ENCODE peak calls at places on chromosomes 4 and X, in eight cellular contexts. H, S, C, P, K, Y, Q and D are unnamed samples. For H3K4me1, the result is how much of the 10 kb centered on the place peaks cover.

GRCh38 chr4:40427138-40427537 is 92.0 kb downstream of the CHRNA9 start:
- DNase-seq in H (no peak), S (no peak), C (no peak), P (no peak), K (no peak), Y (no peak), Q (no peak), D (no peak)

GRCh38 chr4:173538148-173538902 is 8.3 kb upstream of the HAND2 start:
- DNase-seq in H (no peak), S (no peak), C (no peak), P (peak), K (no peak), Y (no peak), Q (no peak), D (peak)

GRCh38 chr4:93779228-93779627 is 49.3 kb upstream of the ATOH1 start:
- DNase-seq in H (no peak), S (no peak), C (no peak), P (peak), K (no peak), Y (no peak), Q (no peak), D (no peak)

GRCh38 chr4:113052379-113052951 is 3.0 kb downstream of the ANK2 start:
- DNase-seq in H (no peak), S (no peak), C (no peak), P (no peak), K (no peak), Y (no peak), Q (no peak), D (no peak)

GRCh38 chrX:133645977-133646750 is 230.9 kb upstream of the GPC4 start:
- DNase-seq in H (no peak), S (no peak), C (no peak), P (no peak), K (no peak), Y (no peak), Q (no peak), D (no peak)

GRCh38 chr4:113101669-113102068 is 52.2 kb downstream of the ANK2 start:
- DNase-seq in H (no peak), S (no peak), C (no peak), P (no peak), K (no peak), Y (no peak), Q (no peak), D (no peak)

GRCh38 chr4:181854142-181854541 is 389.1 kb upstream of the TENM3 start:
- DNase-seq in H (no peak), S (no peak), C (no peak), P (no peak), K (no peak), Y (no peak), Q (no peak), D (no peak)

GRCh38 chr4:47391256-47391655 is 72.2 kb downstream of the COMMD8 start:
- DNase-seq in H (no peak), S (no peak), C (no peak), P (no peak), K (no peak), Y (no peak), Q (no peak), D (no peak)

GRCh38 chrX:39891781-39892180 is 206.0 kb downstream of the BCOR start:
- DNase-seq in H (no peak), S (no peak), C (no peak), P (no peak), K (no peak), Y (peak), Q (no peak), D (no peak)

GRCh38 chrX:31228909-31229308 is 157.1 kb upstream of the FTHL17 start:
- DNase-seq in H (no peak), S (no peak), C (no peak), P (no peak), K (no peak), Y (no peak), Q (no peak), D (no peak)

GRCh38 chrX:153764786-153765137 is 713 bp downstream of the PLXNB3 start:
- DNase-seq in H (no peak), S (no peak), C (no peak), P (no peak), K (no peak), Y (no peak), Q (no peak), D (peak)

GRCh38 chr4:125317526-125317880 is 2.7 kb downstream of the FAT4 start:
- DNase-seq in H (no peak), S (peak), C (no peak), P (peak), K (no peak), Y (no peak), Q (no peak), D (peak)

GRCh38 chrX:138756234-138756633 is 44.7 kb upstream of the FGF13 start:
- DNase-seq in H (no peak), S (no peak), C (no peak), P (peak), K (no peak), Y (no peak), Q (no peak), D (no peak)

GRCh38 chrX:17397074-17397473 is 22.1 kb downstream of the NHS start:
- DNase-seq in H (no peak), S (no peak), C (no peak), P (peak), K (no peak), Y (no peak), Q (no peak), D (no peak)

GRCh38 chrX:133366735-133367134 is 48.6 kb downstream of the GPC4 start:
- DNase-seq in H (no peak), S (no peak), C (no peak), P (no peak), K (no peak), Y (no peak), Q (no peak), D (no peak)

GRCh38 chr4:48341776-48342558 is 638 bp downstream of the SLAIN2 start:
- DNase-seq in H (peak), S (peak), C (peak), P (peak), K (peak), Y (peak), Q (no peak), D (peak)

GRCh38 chr4:72286185-72286584 is 254.4 kb downstream of the NPFFR2 start:
- DNase-seq in H (no peak), S (no peak), C (no peak), P (peak), K (no peak), Y (no peak), Q (no peak), D (no peak)

GRCh38 chr4:152858934-152859333 is 77.2 kb upstream of the FHDC1 start:
- DNase-seq in H (no peak), S (no peak), C (no peak), P (no peak), K (no peak), Y (no peak), Q (no peak), D (no peak)

GRCh38 chr4:8252301-8253173 is 17.0 kb upstream of the HTRA3 start:
- DNase-seq in H (no peak), S (no peak), C (no peak), P (no peak), K (no peak), Y (no peak), Q (no peak), D (no peak)

GRCh38 chr4:36322921-36323354 is 41.5 kb downstream of the DTHD1 start:
- DNase-seq in H (no peak), S (no peak), C (no peak), P (no peak), K (no peak), Y (no peak), Q (no peak), D (no peak)

GRCh38 chr4:6009452-6009851 is 8.8 kb downstream of the C4orf50 start:
- DNase-seq in H (peak), S (no peak), C (no peak), P (no peak), K (no peak), Y (no peak), Q (no peak), D (peak)

GRCh38 chrX:152993933-152994332 is at the start of gene PNMA5:
- DNase-seq in H (no peak), S (no peak), C (no peak), P (no peak), K (no peak), Y (no peak), Q (no peak), D (no peak)

GRCh38 chr4:108492816-108493595 is 127.4 kb upstream of the RPL34 start:
- DNase-seq in H (no peak), S (peak), C (no peak), P (peak), K (no peak), Y (no peak), Q (peak), D (no peak)

GRCh38 chr4:38857354-38858096 is 908 bp upstream of the TLR6 start:
- DNase-seq in H (no peak), S (peak), C (peak), P (no peak), K (no peak), Y (peak), Q (peak), D (no peak)

GRCh38 chrX:97517763-97518162 is 634.1 kb downstream of the RPA4 start:
- DNase-seq in H (no peak), S (no peak), C (no peak), P (no peak), K (no peak), Y (no peak), Q (no peak), D (no peak)

GRCh38 chr4:13703096-13703495 is 75.6 kb upstream of the BOD1L1 start:
- DNase-seq in H (no peak), S (no peak), C (no peak), P (no peak), K (no peak), Y (no peak), Q (no peak), D (no peak)

GRCh38 chr4:15961778-15962510 is 1.0 kb downstream of the FGFBP2 start:
- DNase-seq in H (no peak), S (no peak), C (peak), P (no peak), K (no peak), Y (no peak), Q (no peak), D (no peak)

GRCh38 chr4:37043342-37043741 is 201.2 kb upstream of the NWD2 start:
- DNase-seq in H (no peak), S (no peak), C (no peak), P (no peak), K (no peak), Y (no peak), Q (no peak), D (no peak)

GRCh38 chrX:24498975-24499374 is 33.9 kb downstream of the PDK3 start:
- DNase-seq in H (no peak), S (no peak), C (no peak), P (peak), K (no peak), Y (no peak), Q (no peak), D (no peak)

GRCh38 chr4:15234585-15235126 is 193.2 kb upstream of the C1QTNF7 start:
- DNase-seq in H (no peak), S (no peak), C (no peak), P (no peak), K (no peak), Y (no peak), Q (no peak), D (no peak)

GRCh38 chr4:140705625-140706275 is 50.4 kb downstream of the TBC1D9 start:
- DNase-seq in H (no peak), S (no peak), C (no peak), P (no peak), K (no peak), Y (no peak), Q (no peak), D (no peak)

GRCh38 chrX:10212395-10212794 is 55.6 kb downstream of the CLCN4 start:
- DNase-seq in H (no peak), S (no peak), C (no peak), P (no peak), K (no peak), Y (no peak), Q (no peak), D (no peak)

GRCh38 chr4:1383728-1384591 is 22.3 kb downstream of the NKX1-1 start:
- DNase-seq in H (peak), S (no peak), C (no peak), P (no peak), K (no peak), Y (no peak), Q (no peak), D (peak)

DNA sequence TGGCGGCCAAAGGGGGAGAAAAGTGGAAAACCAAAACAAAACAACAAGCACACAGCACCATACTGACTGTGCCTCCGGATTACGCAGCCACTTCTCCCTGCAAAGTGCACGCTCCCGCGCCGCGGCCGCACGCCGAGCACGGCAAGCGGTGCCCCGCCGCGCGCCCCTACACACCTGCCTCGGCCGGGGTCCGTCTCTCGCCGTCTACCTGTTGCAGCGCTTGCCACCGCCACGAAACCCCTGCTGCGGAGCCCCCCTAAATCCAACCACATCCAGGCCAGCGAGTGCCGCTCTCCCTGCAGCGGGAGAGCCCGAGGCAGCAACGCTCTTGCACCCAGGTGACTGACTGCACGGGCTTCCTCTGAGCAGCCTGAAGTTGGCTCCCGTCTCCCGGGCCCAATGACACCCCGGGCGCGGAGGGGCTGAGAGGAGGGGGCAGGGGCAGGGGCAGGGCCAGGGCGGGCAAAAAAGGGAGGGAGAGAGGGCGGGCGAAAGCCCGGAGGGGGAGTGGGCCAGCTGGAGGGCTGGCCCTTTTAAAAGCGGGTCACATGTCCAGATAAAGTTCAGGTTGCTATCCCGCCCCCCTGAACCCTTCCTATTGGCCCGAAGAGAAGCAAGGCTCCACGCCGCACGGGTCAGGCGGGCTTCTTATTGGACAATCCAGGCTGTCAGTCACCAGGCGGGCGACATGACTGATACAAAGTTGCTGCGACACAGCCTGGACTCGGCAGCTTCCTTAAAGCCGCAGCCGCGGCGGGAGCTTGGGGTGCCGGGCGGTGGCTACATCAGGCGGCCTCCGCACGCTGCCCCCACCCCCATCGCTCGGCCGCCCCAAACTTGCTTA is at the start of gene NR3C2:
- DNase-seq in H (peak), S (peak), C (peak), P (peak), K (peak), Y (peak), Q (peak), D (peak)
- TF ChIP-seq POLR2AphosphoS5 in H (peak), S (peak), C (peak), P (peak), K (peak), Y (peak), Q (peak), D (peak)

DNA sequence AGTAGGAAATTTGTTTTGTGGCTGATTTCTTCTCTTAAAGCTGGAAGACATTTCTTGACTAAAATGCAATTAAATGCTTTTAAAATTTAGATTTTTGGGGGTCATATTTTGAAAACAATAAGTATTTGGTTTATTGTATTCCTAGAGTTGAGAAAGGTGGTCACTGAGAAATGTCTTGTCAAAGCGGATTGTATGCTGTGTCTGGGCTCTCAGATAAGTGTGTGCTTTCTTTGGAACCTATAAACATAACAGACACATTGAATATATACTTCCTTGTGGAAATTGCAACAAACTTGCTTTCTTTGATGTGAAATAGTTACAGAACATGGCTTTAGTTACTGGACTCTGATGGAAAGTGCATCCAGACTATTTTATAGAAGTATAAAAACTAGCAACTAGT is 75.4 kb downstream of the AFF1 start:
- DNase-seq in H (no peak), S (no peak), C (no peak), P (no peak), K (no peak), Y (no peak), Q (no peak), D (no peak)
- H3K4me1 ChIP-seq in H (under half), S (half or more), C (half or more), P (half or more), K (half or more), Y (under half), Q (under half), D (half or more)

GRCh38 chr4:155468282-155468681 is 91.5 kb upstream of the MAP9 start:
- DNase-seq in H (no peak), S (no peak), C (no peak), P (no peak), K (no peak), Y (no peak), Q (no peak), D (no peak)
- TF ChIP-seq POLR2AphosphoS5 in H (no peak), S (no peak), C (no peak), P (no peak), K (no peak), Y (peak), Q (no peak), D (no peak)

GRCh38 chr4:102867278-102868152 is 1.3 kb upstream of the CISD2 start:
- DNase-seq in H (no peak), S (no peak), C (no peak), P (no peak), K (no peak), Y (no peak), Q (no peak), D (no peak)

GRCh38 chr4:102868153-102868781 is 525 bp upstream of the CISD2 start:
- DNase-seq in H (no peak), S (peak), C (no peak), P (no peak), K (no peak), Y (no peak), Q (no peak), D (peak)

GRCh38 chr4:102868782-102869568 is at the start of gene CISD2:
- DNase-seq in H (peak), S (peak), C (peak), P (peak), K (peak), Y (peak), Q (peak), D (peak)

GRCh38 chr4:102871772-102872171 is 3.0 kb downstream of the CISD2 start:
- DNase-seq in H (no peak), S (no peak), C (no peak), P (no peak), K (no peak), Y (no peak), Q (no peak), D (no peak)

GRCh38 chr4:102869569-102870227 is 906 bp downstream of the CISD2 start:
- DNase-seq in H (no peak), S (no peak), C (no peak), P (peak), K (no peak), Y (no peak), Q (no peak), D (no peak)
- H3K4me1 ChIP-seq in H (under half), S (under half), C (under half), P (under half), K (under half), Y (under half), Q (under half), D (under half)

DNA sequence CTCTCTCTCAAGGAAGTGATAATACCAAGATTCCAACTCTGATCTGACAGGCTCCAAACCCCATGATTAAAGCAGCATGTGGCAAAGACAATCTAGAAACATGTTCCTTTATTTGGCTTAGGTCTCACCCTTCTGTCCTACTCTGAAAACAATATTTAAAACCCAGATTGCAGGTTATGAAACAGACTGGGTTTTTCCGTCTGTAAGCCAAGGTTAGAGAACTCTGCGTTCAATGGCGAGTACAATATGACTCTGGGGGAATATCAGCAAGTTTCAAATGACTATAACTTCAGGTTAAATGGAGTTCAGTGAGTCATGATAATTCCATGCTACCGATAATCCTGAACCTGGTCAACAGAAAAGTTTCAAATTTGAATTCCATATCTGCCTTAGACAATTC is 50.8 kb downstream of the ANAPC10 start:
- DNase-seq in H (no peak), S (no peak), C (no peak), P (no peak), K (no peak), Y (no peak), Q (no peak), D (no peak)
- TF ChIP-seq POLR2AphosphoS5 in H (no peak), S (no peak), C (no peak), P (no peak), K (no peak), Y (no peak), Q (no peak), D (no peak)

GRCh38 chr4:82358773-82359324 is 14.9 kb downstream of the HNRNPD start:
- DNase-seq in H (no peak), S (no peak), C (no peak), P (no peak), K (no peak), Y (no peak), Q (no peak), D (no peak)
- H3K4me1 ChIP-seq in H (under half), S (under half), C (under half), P (under half), K (under half), Y (under half), Q (under half), D (half or more)

DNA sequence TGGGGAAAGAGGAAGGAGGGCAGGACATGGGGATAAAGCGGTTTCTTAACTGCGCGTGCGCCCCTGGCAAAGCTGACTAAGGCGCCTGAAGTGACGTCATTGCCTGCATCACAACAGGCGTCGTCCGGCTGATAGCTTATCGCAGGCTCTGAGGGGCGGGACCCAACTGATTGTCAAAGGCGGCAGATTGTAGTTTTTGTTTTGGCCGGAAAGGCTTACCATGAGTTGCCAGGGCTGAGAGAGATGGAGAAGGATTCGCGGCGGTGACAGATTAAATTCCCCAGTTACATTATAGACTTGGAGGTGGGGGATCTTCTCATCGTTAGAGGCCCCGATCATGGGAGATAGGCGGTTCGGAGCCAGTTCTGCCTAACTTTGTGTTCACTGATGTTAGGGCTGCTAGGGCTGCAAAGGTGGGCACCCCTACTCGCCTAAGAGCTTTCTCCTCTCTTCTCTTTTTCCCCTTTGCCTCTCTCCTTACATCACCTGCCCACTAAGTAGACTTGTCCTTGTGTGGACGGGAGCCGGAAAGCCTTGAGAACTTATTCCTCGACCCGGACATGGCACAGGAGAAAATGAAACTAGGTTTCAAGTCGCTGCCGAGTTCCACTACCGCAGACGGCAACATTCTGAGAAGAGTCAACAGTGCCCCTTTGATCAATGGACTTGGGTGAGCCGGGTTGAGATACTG is 148.9 kb upstream of the PLAC1 start:
- DNase-seq in H (peak), S (peak), C (peak), P (peak), K (peak), Y (peak), Q (peak), D (peak)
- TF ChIP-seq POLR2AphosphoS5 in H (peak), S (peak), C (peak), P (peak), K (peak), Y (peak), Q (peak), D (peak)